ENCODE peak calls at places on chromosomes 3 and 15, in nine cellular contexts. M, S, A, K, N, J, T, H and U are unnamed samples.

GRCh38 chr15:60530653-60531052 is 51.7 kb upstream of the ICE2 start:
- DNase-seq in M (no peak), S (no peak), A (no peak), K (no peak), N (no peak), J (no peak), T (no peak), H (no peak), U (no peak)

GRCh38 chr15:92226020-92226612 is 167.6 kb upstream of the ST8SIA2 start:
- DNase-seq in M (no peak), S (no peak), A (peak; percentile 69), K (peak; percentile 45), N (no peak), J (no peak), T (no peak), H (no peak), U (peak; percentile 10)

GRCh38 chr15:101372149-101372577 is 77.1 kb upstream of the SNRPA1 start:
- DNase-seq in M (no peak), S (no peak), A (no peak), K (no peak), N (no peak), J (no peak), T (peak; percentile 10), H (no peak), U (no peak)

GRCh38 chr3:41364736-41365135 is 165.4 kb downstream of the CTNNB1 start:
- DNase-seq in M (no peak), S (no peak), A (no peak), K (no peak), N (no peak), J (no peak), T (no peak), H (no peak), U (no peak)

GRCh38 chr3:161890147-161890625 is 393.6 kb downstream of the OTOL1 start:
- DNase-seq in M (peak; percentile 73), S (peak; percentile 42), A (peak; percentile 50), K (no peak), N (no peak), J (no peak), T (peak; percentile 91), H (no peak), U (no peak)

GRCh38 chr3:115348951-115349745 is 202.1 kb upstream of the ZBTB20 start:
- DNase-seq in M (no peak), S (no peak), A (no peak), K (no peak), N (no peak), J (no peak), T (no peak), H (no peak), U (no peak)

GRCh38 chr3:141445990-141446389 is 40.8 kb upstream of the RASA2 start:
- DNase-seq in M (no peak), S (no peak), A (no peak), K (no peak), N (no peak), J (no peak), T (no peak), H (no peak), U (no peak)

GRCh38 chr3:142273501-142273900 is 48.1 kb upstream of the GK5 start:
- DNase-seq in M (no peak), S (no peak), A (no peak), K (no peak), N (no peak), J (no peak), T (no peak), H (no peak), U (peak; percentile 23)

GRCh38 chr3:46692566-46692983 is 904 bp downstream of the ALS2CL start:
- DNase-seq in M (peak; percentile 92), S (no peak), A (peak; percentile 90), K (peak; percentile 81), N (peak; percentile 89), J (no peak), T (no peak), H (no peak), U (no peak)

GRCh38 chr15:80562033-80562432 is 133.1 kb upstream of the ABHD17C start:
- DNase-seq in M (no peak), S (no peak), A (no peak), K (no peak), N (no peak), J (no peak), T (no peak), H (no peak), U (no peak)

GRCh38 chr3:55157736-55158135 is 229.9 kb upstream of the LRTM1 start:
- DNase-seq in M (no peak), S (no peak), A (no peak), K (no peak), N (no peak), J (no peak), T (no peak), H (no peak), U (no peak)
- H3K27ac ChIP-seq in M (no peak overlapping the region), S (no peak overlapping the region), A (no peak overlapping the region), K (no peak overlapping the region), N (no peak overlapping the region), J (no peak overlapping the region), T (no peak overlapping the region), H (no peak overlapping the region), U (no peak overlapping the region)

GRCh38 chr3:32117324-32117723 is 10.9 kb downstream of the GPD1L start:
- DNase-seq in M (no peak), S (no peak), A (no peak), K (no peak), N (no peak), J (no peak), T (no peak), H (no peak), U (no peak)

GRCh38 chr3:32110233-32110760 is 3.9 kb downstream of the GPD1L start:
- DNase-seq in M (no peak), S (no peak), A (no peak), K (no peak), N (no peak), J (no peak), T (no peak), H (no peak), U (no peak)

GRCh38 chr3:32111560-32111959 is 5.1 kb downstream of the GPD1L start:
- DNase-seq in M (no peak), S (peak; percentile 55), A (no peak), K (no peak), N (no peak), J (no peak), T (no peak), H (no peak), U (no peak)

GRCh38 chr3:32113566-32113965 is 7.1 kb downstream of the GPD1L start:
- DNase-seq in M (no peak), S (no peak), A (peak; percentile 7), K (no peak), N (no peak), J (no peak), T (no peak), H (no peak), U (no peak)

GRCh38 chr3:32113981-32114566 is 7.7 kb downstream of the GPD1L start:
- DNase-seq in M (no peak), S (no peak), A (peak; percentile 17), K (no peak), N (no peak), J (no peak), T (no peak), H (no peak), U (no peak)
- H3K27ac ChIP-seq in M (no peak overlapping the region), S (peak overlapping the region; percentile 72), A (no peak overlapping the region), K (no peak overlapping the region), N (no peak overlapping the region), J (no peak overlapping the region), T (no peak overlapping the region), H (no peak overlapping the region), U (no peak overlapping the region)

GRCh38 chr15:28888302-28888894 is 2.6 kb downstream of the APBA2 start:
- DNase-seq in M (peak; percentile 45), S (no peak), A (no peak), K (no peak), N (no peak), J (no peak), T (no peak), H (no peak), U (no peak)
- H3K27ac ChIP-seq in M (no peak overlapping the region), S (no peak overlapping the region), A (no peak overlapping the region), K (no peak overlapping the region), N (no peak overlapping the region), J (no peak overlapping the region), T (no peak overlapping the region), H (no peak overlapping the region), U (no peak overlapping the region)

GRCh38 chr3:148021400-148021799 is 612.2 kb downstream of the ZIC1 start:
- DNase-seq in M (peak; percentile 33), S (no peak), A (no peak), K (no peak), N (no peak), J (no peak), T (no peak), H (no peak), U (no peak)

GRCh38 chr3:148023994-148024393 is 614.8 kb downstream of the ZIC1 start:
- DNase-seq in M (no peak), S (no peak), A (no peak), K (no peak), N (no peak), J (no peak), T (peak; percentile 54), H (no peak), U (no peak)

GRCh38 chr3:148026009-148026588 is 616.9 kb downstream of the ZIC1 start:
- DNase-seq in M (no peak), S (no peak), A (no peak), K (no peak), N (no peak), J (no peak), T (no peak), H (no peak), U (no peak)

DNA sequence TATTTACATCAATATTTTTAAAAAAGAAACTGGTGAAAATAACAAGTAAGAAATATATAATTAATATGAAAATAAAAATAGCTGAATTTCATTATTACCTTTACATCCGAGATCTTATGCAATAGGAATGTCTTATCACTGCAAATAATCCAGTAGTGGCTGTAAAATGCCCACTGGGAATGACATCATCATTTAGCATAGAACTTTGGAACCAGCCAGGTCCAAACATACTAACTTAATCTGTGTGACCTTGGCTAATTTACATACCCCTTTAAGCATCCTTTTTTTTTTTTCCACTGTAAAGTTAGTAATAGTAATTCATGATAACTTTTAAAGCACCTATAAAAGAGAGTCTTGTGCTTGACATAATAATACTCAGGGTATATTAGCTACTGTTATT is 611.7 kb downstream of the ZIC1 start:
- DNase-seq in M (no peak), S (no peak), A (no peak), K (no peak), N (no peak), J (no peak), T (no peak), H (no peak), U (no peak)
- H3K27ac ChIP-seq in M (no peak overlapping the region), S (no peak overlapping the region), A (no peak overlapping the region), K (no peak overlapping the region), N (no peak overlapping the region), J (no peak overlapping the region), T (no peak overlapping the region), H (no peak overlapping the region), U (no peak overlapping the region)

GRCh38 chr3:73031573-73032103 is 29.8 kb upstream of the EBLN2 start:
- DNase-seq in M (no peak), S (no peak), A (no peak), K (no peak), N (no peak), J (no peak), T (no peak), H (no peak), U (no peak)
- H3K27ac ChIP-seq in M (no peak overlapping the region), S (no peak overlapping the region), A (no peak overlapping the region), K (no peak overlapping the region), N (no peak overlapping the region), J (no peak overlapping the region), T (no peak overlapping the region), H (no peak overlapping the region), U (no peak overlapping the region)

GRCh38 chr15:26882616-26883365 is 15.9 kb downstream of the GABRA5 start:
- DNase-seq in M (no peak), S (no peak), A (no peak), K (no peak), N (no peak), J (no peak), T (no peak), H (no peak), U (no peak)
- H3K27ac ChIP-seq in M (no peak overlapping the region), S (no peak overlapping the region), A (peak overlapping the region; percentile 4), K (no peak overlapping the region), N (no peak overlapping the region), J (no peak overlapping the region), T (no peak overlapping the region), H (no peak overlapping the region), U (no peak overlapping the region)